ENCODE peak calls at places on chromosomes 11 and 22, in seven cellular contexts. E, I, H, X, G, F and S are unnamed samples.
A peak's percentile ranks its signal among the peaks of the same experiment; 100 is the strongest.

GRCh38 chr22:32202539-32203180 is 2.2 kb downstream of the RFPL2 start:
- DNase-seq in E (no peak), I (peak; percentile 53), H (peak; percentile 71), X (no peak), G (peak; percentile 70), F (no peak), S (no peak)

GRCh38 chr22:25419247-25420113 is 145.0 kb upstream of the GRK3 start:
- DNase-seq in E (no peak), I (no peak), H (peak; percentile 38), X (no peak), G (no peak), F (no peak), S (no peak)

GRCh38 chr22:32660292-32660691 is 141.2 kb upstream of the TIMP3 start:
- DNase-seq in E (peak; percentile 43), I (peak; percentile 76), H (peak; percentile 69), X (peak; percentile 36), G (peak; percentile 69), F (peak; percentile 69), S (no peak)

GRCh38 chr11:2313051-2313951 is 11.5 kb downstream of the TSPAN32 start:
- DNase-seq in E (no peak), I (peak; percentile 56), H (peak; percentile 6), X (no peak), G (peak; percentile 13), F (no peak), S (no peak)

GRCh38 chr11:11931461-11932055 is 76.9 kb downstream of the DKK3 start:
- DNase-seq in E (no peak), I (no peak), H (no peak), X (no peak), G (no peak), F (no peak), S (no peak)

GRCh38 chr11:11034476-11034875 is 176.6 kb upstream of the ZBED5 start:
- DNase-seq in E (no peak), I (no peak), H (no peak), X (no peak), G (no peak), F (no peak), S (no peak)

GRCh38 chr11:100687032-100687629 is at the start of gene ARHGAP42:
- DNase-seq in E (peak; percentile 63), I (peak; percentile 81), H (peak; percentile 77), X (peak; percentile 78), G (peak; percentile 50), F (peak; percentile 71), S (peak; percentile 68)

GRCh38 chr11:80163441-80163840 is 722.6 kb upstream of the TENM4 start:
- DNase-seq in E (no peak), I (no peak), H (no peak), X (no peak), G (no peak), F (no peak), S (no peak)

GRCh38 chr11:113994077-113994954 is 19.4 kb downstream of the HTR3A start:
- DNase-seq in E (no peak), I (no peak), H (no peak), X (no peak), G (no peak), F (peak; percentile 39), S (no peak)

GRCh38 chr11:8289426-8290047 is 25.9 kb upstream of the LMO1 start:
- DNase-seq in E (no peak), I (no peak), H (no peak), X (no peak), G (no peak), F (no peak), S (no peak)

GRCh38 chr11:36557991-36558390 is 9.8 kb upstream of the RAG1 start:
- DNase-seq in E (no peak), I (no peak), H (no peak), X (no peak), G (no peak), F (no peak), S (no peak)

GRCh38 chr22:23552573-23552972 is 27.5 kb downstream of the IGLL1 start:
- DNase-seq in E (no peak), I (no peak), H (no peak), X (no peak), G (no peak), F (no peak), S (no peak)
- TF ChIP-seq POLR2A in E (no peak), I (no peak), H (no peak), X (no peak), G (no peak), F (no peak), S (no peak)

DNA sequence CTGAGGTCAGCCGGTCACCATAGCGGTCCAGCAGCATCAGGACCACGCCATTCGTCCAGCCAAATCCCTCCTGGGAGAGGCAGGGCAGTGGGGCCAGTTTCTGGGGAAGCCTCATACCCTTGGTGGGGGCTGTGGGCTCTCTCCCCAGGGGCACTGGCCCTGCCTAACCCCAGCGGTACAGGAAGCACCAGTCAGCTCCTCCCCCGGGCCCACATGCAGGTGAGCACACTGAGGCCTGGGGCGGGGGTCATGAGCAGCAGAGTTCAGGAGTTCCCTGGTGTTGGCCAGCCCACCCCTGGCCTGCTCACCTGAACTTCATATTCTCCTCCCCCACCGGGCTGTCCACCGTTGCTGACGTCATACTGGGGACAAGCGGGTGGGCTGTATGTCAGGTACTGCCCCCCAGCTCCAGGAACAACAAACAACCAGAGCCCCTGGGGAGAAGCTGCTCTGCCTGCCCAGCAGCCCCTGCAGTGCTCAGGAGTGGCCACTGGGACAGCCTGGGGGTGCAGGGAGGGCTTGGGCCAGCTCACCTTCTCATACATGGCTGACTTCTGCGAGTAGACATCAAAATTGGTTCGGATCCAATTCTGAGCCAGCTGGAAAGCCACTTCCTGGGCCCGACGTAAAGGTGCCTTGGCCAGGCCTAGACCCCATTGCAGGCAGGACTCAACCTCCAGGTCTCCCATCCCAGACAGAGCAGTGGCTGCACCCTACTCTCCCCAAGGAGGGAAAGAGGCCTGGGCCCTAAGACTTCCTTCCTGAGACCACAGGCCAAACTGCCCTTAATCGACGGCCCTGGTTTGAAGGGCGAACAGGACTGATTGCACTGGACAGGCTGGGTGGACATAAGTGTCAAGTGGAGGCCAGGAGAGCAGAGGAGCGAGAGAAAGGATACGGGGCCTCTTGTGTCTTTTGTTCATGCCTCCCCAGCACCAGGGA is 20.8 kb downstream of the TREH start:
- DNase-seq in E (no peak), I (peak; percentile 44), H (no peak), X (no peak), G (no peak), F (peak; percentile 52), S (no peak)
- TF ChIP-seq POLR2A in E (no peak), I (no peak), H (no peak), X (peak; percentile 6), G (no peak), F (no peak), S (no peak)

GRCh38 chr11:130813638-130814037 is 102.6 kb downstream of the SNX19 start:
- DNase-seq in E (no peak), I (no peak), H (no peak), X (no peak), G (no peak), F (no peak), S (no peak)

GRCh38 chr11:130815921-130816320 is 100.4 kb downstream of the SNX19 start:
- DNase-seq in E (no peak), I (no peak), H (no peak), X (no peak), G (no peak), F (no peak), S (no peak)

GRCh38 chr11:130815074-130815802 is 101.0 kb downstream of the SNX19 start:
- DNase-seq in E (no peak), I (no peak), H (no peak), X (no peak), G (no peak), F (no peak), S (no peak)

GRCh38 chr11:130813196-130813595 is 103.1 kb downstream of the SNX19 start:
- DNase-seq in E (no peak), I (no peak), H (no peak), X (no peak), G (no peak), F (no peak), S (no peak)

DNA sequence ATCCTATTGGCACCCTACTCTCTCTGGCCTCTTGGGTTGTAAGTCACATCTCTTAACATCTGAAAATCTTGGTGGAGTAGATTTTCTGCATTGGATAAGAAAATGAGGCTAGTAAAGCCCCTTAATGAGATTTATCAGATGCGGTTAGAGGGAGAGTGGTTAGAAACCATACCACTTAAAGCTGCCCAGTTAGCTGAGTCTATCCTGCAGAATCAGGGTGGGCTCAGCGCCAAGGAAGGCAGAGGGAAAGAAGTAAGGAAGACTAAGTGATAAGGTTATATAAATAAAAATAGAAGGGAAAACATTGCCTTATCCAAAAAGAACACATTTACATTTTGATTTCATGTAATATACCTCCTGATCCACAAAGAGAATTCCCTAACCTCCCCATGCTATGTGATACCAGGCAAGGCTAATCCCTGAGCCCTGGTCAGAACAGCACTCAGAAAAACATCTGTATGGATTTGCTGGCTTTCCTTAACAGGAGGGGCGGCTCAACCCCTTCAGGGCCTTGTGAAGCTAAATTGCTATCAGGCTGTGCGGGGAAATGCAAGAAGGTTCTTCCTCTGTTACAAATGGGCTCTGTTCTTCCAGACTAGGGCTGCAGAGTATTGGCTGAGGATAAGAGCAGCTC is 101.7 kb downstream of the SNX19 start:
- DNase-seq in E (no peak), I (no peak), H (no peak), X (no peak), G (no peak), F (no peak), S (no peak)
- TF ChIP-seq POLR2A in E (no peak), I (no peak), H (no peak), X (no peak), G (no peak), F (no peak), S (no peak)

GRCh38 chr11:64887757-64888405 is 9.5 kb upstream of the EHD1 start:
- DNase-seq in E (peak; percentile 94), I (peak; percentile 85), H (peak; percentile 92), X (peak; percentile 56), G (peak; percentile 80), F (peak; percentile 88), S (peak; percentile 54)
- TF ChIP-seq POLR2A in E (no peak), I (no peak), H (peak; percentile 86), X (no peak), G (peak; percentile 13), F (no peak), S (no peak)